ENCODE peak calls at places on chromosome 1, in six cellular contexts. E, R, B, Y, J and O are unnamed samples.

GRCh38 chr1:75423616-75424015 is 187.3 kb downstream of the SLC44A5 start:
- DNase-seq in E (no peak), R (no peak), J (no peak), Y (no peak), B (no peak), O (no peak)

GRCh38 chr1:211951856-211952255 is 83.5 kb downstream of the INTS7 start:
- DNase-seq in J (peak; percentile 74), E (no peak), B (peak; percentile 44), Y (peak; percentile 11), R (peak; percentile 15), O (no peak)

GRCh38 chr1:155307247-155307740 is 1.4 kb upstream of the FDPS start:
- DNase-seq in R (peak; percentile 40), J (peak; percentile 61), B (peak; percentile 66), E (peak; percentile 45), Y (peak; percentile 69), O (no peak)

GRCh38 chr1:76278711-76279386 is 204.3 kb downstream of the ST6GALNAC3 start:
- DNase-seq in B (no peak), E (no peak), J (no peak), Y (no peak), R (peak; percentile 62), O (no peak)

GRCh38 chr1:26078286-26079177 is 11.1 kb upstream of the TRIM63 start:
- DNase-seq in E (no peak), B (no peak), J (no peak), R (no peak), Y (no peak), O (no peak)

GRCh38 chr1:56758135-56758534 is 61.1 kb downstream of the FYB2 start:
- DNase-seq in R (no peak), B (no peak), E (no peak), J (no peak), Y (no peak), O (no peak)

GRCh38 chr1:228031276-228031995 is 24.6 kb downstream of the WNT3A start:
- DNase-seq in J (no peak), Y (no peak), E (no peak), R (no peak), B (no peak), O (no peak)

GRCh38 chr1:14914351-14914988 is 239.1 kb upstream of the TMEM51 start:
- DNase-seq in J (no peak), Y (no peak), B (no peak), R (no peak), E (no peak), O (no peak)

GRCh38 chr1:209150114-209150513 is 433.4 kb upstream of the CAMK1G start:
- DNase-seq in E (peak; percentile 21), R (peak; percentile 59), Y (peak; percentile 61), J (peak; percentile 15), B (peak; percentile 55), O (peak; percentile 2)

DNA sequence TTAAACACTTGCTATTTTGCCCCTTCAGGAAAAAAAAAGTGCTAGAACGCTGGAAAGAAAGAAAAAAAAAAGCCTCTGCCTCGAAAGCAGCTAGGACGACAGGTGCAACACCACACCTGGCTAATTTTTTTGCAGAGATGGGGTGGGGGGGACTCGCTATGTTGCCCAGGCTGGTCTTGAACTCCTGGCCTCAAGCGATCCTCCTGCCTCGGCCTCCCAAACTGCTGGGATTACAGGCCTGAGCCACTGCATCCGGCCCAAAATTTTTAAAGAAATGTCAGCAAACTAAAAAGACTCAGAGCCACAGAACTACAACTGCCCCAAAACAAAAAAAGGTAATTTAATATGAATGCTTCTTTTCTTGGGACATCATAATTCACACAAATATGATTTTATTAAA is 1.4 kb downstream of the DOCK7 start:
- DNase-seq in Y (no peak), E (no peak), J (no peak), R (no peak), B (no peak), O (no peak)
- H3K4me3 ChIP-seq in Y (peak overlapping the region; percentile 77), E (peak overlapping the region; percentile 70), J (peak overlapping the region; percentile 13), R (peak overlapping the region; percentile 88), B (peak overlapping the region; percentile 99), O (peak overlapping the region; percentile 100)

GRCh38 chr1:169529068-169529642 is 43.4 kb upstream of the SLC19A2 start:
- DNase-seq in Y (no peak), B (peak; percentile 28), R (no peak), J (no peak), E (no peak), O (no peak)

GRCh38 chr1:169526120-169526832 is 40.5 kb upstream of the SLC19A2 start:
- DNase-seq in J (no peak), Y (no peak), E (no peak), B (no peak), R (no peak), O (no peak)

GRCh38 chr1:169526998-169527397 is 41.3 kb upstream of the SLC19A2 start:
- DNase-seq in R (no peak), E (no peak), Y (no peak), J (no peak), B (no peak), O (peak; percentile 72)

GRCh38 chr1:169527461-169528213 is 41.9 kb upstream of the SLC19A2 start:
- DNase-seq in Y (peak; percentile 57), J (peak; percentile 12), R (no peak), B (peak; percentile 61), E (no peak), O (no peak)

DNA sequence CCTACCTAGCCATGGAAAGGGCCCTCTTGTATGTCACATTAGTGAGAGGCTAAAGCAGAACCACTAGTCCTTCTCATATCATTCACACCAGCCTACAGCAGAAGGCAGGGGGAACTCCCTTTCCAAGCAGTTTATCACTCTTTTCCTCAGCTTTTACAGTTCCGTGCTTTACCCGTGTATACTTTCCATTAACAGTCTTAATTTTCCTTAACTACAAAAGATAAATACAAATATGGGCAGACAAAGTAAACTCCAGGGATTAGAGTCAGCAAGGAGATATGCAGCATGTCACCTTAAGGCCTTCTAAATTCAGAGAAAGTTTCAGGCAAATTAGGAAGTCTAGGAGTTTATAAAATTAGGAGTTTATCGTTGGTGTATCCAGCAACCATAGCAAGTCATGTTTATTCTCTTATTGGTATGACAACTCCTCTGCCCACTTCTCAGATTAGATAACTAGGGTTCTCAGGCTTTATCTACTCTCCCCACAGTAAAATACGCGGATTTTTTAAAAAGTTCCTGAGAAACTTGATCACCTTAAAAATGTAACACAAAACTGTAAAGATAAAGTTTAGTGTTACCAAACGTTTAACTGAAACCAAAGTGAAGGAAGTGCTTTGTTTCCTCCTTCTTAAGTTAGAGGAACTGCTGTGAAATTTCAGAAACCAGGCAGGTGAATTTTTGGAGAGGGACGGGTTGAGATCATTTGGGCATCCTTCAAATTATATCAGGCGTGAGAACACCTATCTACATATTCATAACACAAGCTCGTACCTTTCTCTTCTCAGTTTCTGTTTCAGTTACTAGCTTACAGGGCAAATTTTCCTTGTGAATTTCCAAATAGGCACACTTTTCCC is 42.7 kb upstream of the SLC19A2 start:
- DNase-seq in J (no peak), E (no peak), B (no peak), R (no peak), Y (no peak), O (no peak)
- H3K4me3 ChIP-seq in J (no peak overlapping the region), E (no peak overlapping the region), B (no peak overlapping the region), R (no peak overlapping the region), Y (no peak overlapping the region), O (no peak overlapping the region)

DNA sequence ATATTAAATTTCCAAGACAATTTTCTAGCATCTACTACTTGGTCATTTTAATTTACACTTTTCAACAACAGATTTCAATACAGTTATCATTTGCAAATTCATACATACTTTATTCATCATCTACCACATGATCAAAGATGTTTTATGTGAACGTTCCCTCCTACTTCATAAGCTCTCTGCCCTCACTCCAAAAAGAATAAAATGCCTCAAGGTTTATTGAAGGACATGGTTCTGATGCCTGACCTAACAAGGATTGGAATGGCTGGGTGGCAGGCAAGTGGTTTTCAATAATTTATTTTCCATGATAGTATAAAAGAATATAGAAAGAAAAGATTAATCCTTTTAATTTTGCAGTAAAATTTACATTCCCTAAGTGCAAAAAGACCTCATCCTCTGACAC is 5.4 kb downstream of the CDKN2C start:
- DNase-seq in Y (no peak), B (no peak), E (no peak), J (no peak), R (peak; percentile 19), O (no peak)
- H3K4me3 ChIP-seq in Y (no peak overlapping the region), B (no peak overlapping the region), E (peak overlapping the region; percentile 52), J (no peak overlapping the region), R (no peak overlapping the region), O (peak overlapping the region; percentile 88)

DNA sequence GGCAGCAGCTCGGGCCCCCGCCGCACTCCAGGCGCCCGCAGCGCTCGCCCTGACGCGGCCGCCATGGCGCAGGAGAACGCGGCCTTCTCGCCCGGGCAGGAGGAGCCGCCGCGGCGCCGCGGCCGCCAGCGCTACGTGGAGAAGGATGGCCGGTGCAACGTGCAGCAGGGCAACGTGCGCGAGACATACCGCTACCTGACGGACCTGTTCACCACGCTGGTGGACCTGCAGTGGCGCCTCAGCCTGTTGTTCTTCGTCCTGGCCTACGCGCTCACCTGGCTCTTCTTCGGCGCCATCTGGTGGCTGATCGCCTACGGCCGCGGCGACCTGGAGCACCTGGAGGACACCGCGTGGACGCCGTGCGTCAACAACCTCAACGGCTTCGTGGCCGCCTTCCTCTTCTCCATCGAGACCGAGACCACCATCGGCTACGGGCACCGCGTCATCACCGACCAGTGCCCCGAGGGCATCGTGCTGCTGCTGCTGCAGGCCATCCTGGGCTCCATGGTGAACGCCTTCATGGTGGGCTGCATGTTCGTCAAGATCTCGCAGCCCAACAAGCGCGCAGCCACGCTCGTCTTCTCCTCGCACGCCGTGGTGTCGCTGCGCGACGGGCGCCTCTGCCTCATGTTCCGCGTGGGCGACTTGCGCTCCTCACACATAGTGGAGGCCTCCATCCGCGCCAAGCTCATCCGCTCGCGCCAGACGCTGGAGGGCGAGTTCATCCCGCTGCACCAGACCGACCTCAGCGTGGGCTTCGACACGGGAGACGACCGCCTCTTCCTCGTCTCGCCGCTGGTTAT is 2.8 kb downstream of the KCNJ9 start:
- DNase-seq in B (peak; percentile 34), R (peak; percentile 42), Y (peak; percentile 23), J (no peak), E (peak; percentile 74), O (no peak)
- H3K4me3 ChIP-seq in B (peak overlapping the region; percentile 26), R (peak overlapping the region; percentile 62), Y (peak overlapping the region; percentile 22), J (peak overlapping the region; percentile 28), E (no peak overlapping the region), O (no peak overlapping the region)

DNA sequence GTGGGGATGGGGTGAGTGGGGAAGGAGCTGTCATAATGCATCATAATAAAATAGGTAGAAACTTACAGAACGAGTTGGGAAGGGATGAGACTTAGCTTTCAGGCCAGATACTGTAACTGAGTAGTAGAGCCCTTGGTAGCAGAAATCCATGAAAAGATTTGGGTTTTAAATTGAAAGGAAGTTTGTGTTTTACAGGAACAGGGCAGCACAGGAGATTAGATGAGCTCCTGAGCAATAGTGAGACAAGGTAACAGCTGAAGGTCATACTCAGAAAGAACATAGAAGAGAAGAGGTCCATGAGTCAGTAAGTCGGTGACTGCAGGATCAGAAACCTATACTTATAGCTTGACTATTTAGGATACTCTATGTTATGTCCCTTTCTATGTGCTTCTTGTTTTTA is 7.3 kb downstream of the MAP10 start:
- DNase-seq in B (no peak), R (no peak), J (no peak), Y (no peak), E (no peak), O (no peak)
- H3K4me3 ChIP-seq in B (no peak overlapping the region), R (no peak overlapping the region), J (no peak overlapping the region), Y (no peak overlapping the region), E (no peak overlapping the region), O (no peak overlapping the region)

DNA sequence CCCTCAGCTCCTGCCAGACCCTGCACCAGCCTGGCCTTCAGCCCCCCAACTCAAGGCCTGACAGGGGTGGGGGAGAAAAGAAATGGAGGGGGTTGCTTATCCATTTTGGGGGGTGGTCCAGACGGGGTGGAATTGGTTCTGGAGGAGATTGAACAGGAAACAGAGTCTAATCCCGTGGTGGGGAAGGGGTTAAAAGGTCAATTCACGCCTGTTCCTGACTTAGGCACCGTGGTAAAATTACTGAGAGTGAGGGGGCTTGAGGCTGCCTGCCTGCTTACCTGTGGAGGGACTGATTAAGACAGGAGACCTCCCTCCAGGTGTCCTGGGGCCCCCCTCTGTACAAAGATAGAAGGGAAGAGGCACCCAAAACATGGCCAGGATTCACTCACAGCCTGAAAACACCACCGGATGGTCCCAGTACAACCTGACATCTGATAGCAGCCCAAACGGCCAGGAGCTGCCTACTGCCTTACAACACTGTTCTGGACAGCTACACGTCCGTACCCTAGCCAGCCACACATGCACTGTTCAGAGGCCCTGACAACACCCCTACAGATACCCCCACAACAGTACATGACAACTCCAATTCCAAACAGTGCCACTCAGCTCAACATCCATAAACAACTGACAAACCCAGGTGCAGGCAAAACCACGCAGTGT is 31.8 kb downstream of the AHDC1 start:
- DNase-seq in J (no peak), E (no peak), Y (no peak), B (no peak), R (no peak), O (no peak)
- H3K4me3 ChIP-seq in J (no peak overlapping the region), E (no peak overlapping the region), Y (no peak overlapping the region), B (peak overlapping the region; percentile 16), R (no peak overlapping the region), O (no peak overlapping the region)